ENCODE peak calls at places on chromosomes 1 and 21, in seven cellular contexts. Q is heart left ventricle, S is fibroblast of lung, K is foreskin fibroblast, D is thyroid gland, J is tibial nerve, F is GM12864. E is an unnamed sample.

GRCh38 chr1:63643926-63644325 is 50.7 kb downstream of the PGM1 start:
- DNase-seq in Q (no peak), S (no peak), K (no peak), D (no peak), J (no peak), F (no peak), E (no peak)

GRCh38 chr1:156705321-156705917 is at the start of gene CRABP2:
- DNase-seq in Q (peak), S (peak), K (no peak), D (peak), J (no peak), F (no peak), E (no peak)

GRCh38 chr1:64474639-64475038 is 4.7 kb downstream of the CACHD1 start:
- DNase-seq in Q (peak), S (peak), K (peak), D (peak), J (no peak), F (no peak), E (no peak)

GRCh38 chr1:93814795-93815737 is 63.9 kb downstream of the DNTTIP2 start:
- DNase-seq in Q (no peak), S (peak), K (no peak), D (no peak), J (no peak), F (no peak), E (no peak)

GRCh38 chr1:180815188-180815587 is 97.5 kb upstream of the KIAA1614 start:
- DNase-seq in Q (no peak), S (no peak), K (no peak), D (no peak), J (no peak), F (no peak), E (no peak)

GRCh38 chr1:147539122-147539575 is 2.2 kb upstream of the BCL9 start:
- DNase-seq in Q (no peak), S (peak), K (peak), D (peak), J (peak), F (no peak), E (no peak)

GRCh38 chr1:211095381-211095780 is 38.6 kb downstream of the KCNH1 start:
- DNase-seq in Q (no peak), S (no peak), K (no peak), D (no peak), J (no peak), F (no peak), E (no peak)

GRCh38 chr21:15221799-15222386 is 157.1 kb upstream of the NRIP1 start:
- DNase-seq in Q (no peak), S (peak), K (peak), D (no peak), J (no peak), F (peak), E (peak)

GRCh38 chr1:90714521-90714951 is 2.6 kb downstream of the BARHL2 start:
- DNase-seq in Q (no peak), S (no peak), K (no peak), D (no peak), J (no peak), F (no peak), E (no peak)

GRCh38 chr1:199808110-199808870 is 219.2 kb upstream of the NR5A2 start:
- DNase-seq in Q (no peak), S (no peak), K (no peak), D (no peak), J (no peak), F (no peak), E (no peak)

GRCh38 chr1:207050428-207050767 is 610 bp downstream of the YOD1 start:
- DNase-seq in Q (no peak), S (no peak), K (no peak), D (peak), J (no peak), F (no peak), E (no peak)

GRCh38 chr1:189962171-189962570 is 515.5 kb downstream of the BRINP3 start:
- DNase-seq in Q (no peak), S (peak), K (peak), D (no peak), J (no peak), F (no peak), E (no peak)

GRCh38 chr1:172581779-172582178 is 48.8 kb downstream of the SUCO start:
- DNase-seq in Q (no peak), S (peak), K (no peak), D (no peak), J (no peak), F (no peak), E (no peak)

GRCh38 chr1:172581273-172581672 is 48.3 kb downstream of the SUCO start:
- DNase-seq in Q (no peak), S (no peak), K (no peak), D (no peak), J (no peak), F (no peak), E (no peak)

GRCh38 chr1:172585348-172585747 is 52.4 kb downstream of the SUCO start:
- DNase-seq in Q (no peak), S (peak), K (no peak), D (no peak), J (no peak), F (no peak), E (no peak)

GRCh38 chr1:172585861-172586260 is 52.9 kb downstream of the SUCO start:
- DNase-seq in Q (no peak), S (peak), K (no peak), D (no peak), J (no peak), F (no peak), E (no peak)

DNA sequence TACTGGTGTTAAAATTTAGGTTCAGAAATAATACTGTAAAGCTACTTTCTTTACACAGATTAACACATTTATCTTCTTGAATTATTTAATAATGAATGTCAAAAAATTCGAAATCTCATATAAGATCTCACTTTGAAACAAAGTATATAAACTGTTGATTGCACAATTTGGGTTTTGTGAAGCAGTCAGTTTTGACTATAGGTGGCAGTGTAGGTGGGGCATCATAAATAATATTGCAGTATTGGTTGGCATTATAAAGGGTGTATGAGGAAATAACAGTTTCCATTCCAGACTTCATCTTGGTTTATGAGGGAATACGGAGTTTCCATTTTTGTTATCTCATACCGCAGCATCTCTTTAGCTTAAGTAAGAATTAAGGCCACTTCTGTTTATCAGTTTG is 49.9 kb downstream of the SUCO start:
- DNase-seq in Q (no peak), S (no peak), K (no peak), D (no peak), J (no peak), F (no peak), E (no peak)
- TF ChIP-seq CTCF in Q (no peak), S (no peak), K (no peak), D (no peak), J (no peak), F (no peak), E (no peak)

GRCh38 chr1:231508497-231508896 is 20.0 kb upstream of the TSNAX start:
- DNase-seq in Q (no peak), S (no peak), K (no peak), D (no peak), J (no peak), F (no peak), E (no peak)

GRCh38 chr1:231508941-231509340 is 19.5 kb upstream of the TSNAX start:
- DNase-seq in Q (no peak), S (no peak), K (no peak), D (no peak), J (no peak), F (no peak), E (no peak)

GRCh38 chr1:231512147-231512698 is 16.2 kb upstream of the TSNAX start:
- DNase-seq in Q (no peak), S (peak), K (peak), D (no peak), J (no peak), F (no peak), E (peak)

GRCh38 chr1:231507476-231508355 is 20.8 kb upstream of the TSNAX start:
- DNase-seq in Q (no peak), S (no peak), K (no peak), D (no peak), J (no peak), F (no peak), E (peak)
- H3K4me3 ChIP-seq in Q (no peak), S (no peak), K (no peak), D (no peak), J (no peak), F (no peak), E (no peak)

GRCh38 chr1:197519741-197520334 is 251.8 kb downstream of the CRB1 start:
- DNase-seq in Q (no peak), S (peak), K (no peak), D (no peak), J (no peak), F (no peak), E (peak)
- TF ChIP-seq CTCF in Q (no peak), S (peak), K (peak), D (peak), J (no peak), F (peak), E (peak)

DNA sequence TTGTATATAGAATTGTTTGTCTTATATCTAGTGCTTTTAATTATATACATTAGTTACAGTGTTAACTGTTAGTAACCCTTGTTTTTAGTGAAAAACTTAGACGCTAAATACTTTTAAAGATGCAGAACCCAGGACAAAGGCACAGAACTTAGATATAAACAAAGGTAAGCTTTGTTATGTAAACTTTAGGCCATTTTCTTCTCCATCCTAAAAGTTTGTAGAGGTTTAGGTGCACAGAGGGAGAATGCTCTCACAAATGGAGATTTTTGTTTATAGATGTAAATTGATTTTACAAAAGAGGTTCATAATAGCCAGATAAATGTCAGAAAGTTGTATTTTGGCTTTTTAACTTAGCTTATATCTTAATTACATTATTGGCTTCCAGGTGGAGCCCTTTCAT is 490.5 kb upstream of the LRRC7 start:
- DNase-seq in Q (no peak), S (no peak), K (no peak), D (no peak), J (no peak), F (no peak), E (no peak)
- H3K4me3 ChIP-seq in Q (no peak), S (no peak), K (no peak), D (no peak), J (no peak), F (no peak), E (no peak)